ENCODE peak calls at places on chromosomes 7 and 10, in seven cellular contexts. S is nephron progenitor cell, H is breast epithelium, Y is H9, O is fibroblast of lung, U is chondrocyte, Z is AG09309. N is an unnamed sample.
A peak's percentile ranks its signal among the peaks of the same experiment; 100 is the strongest.

GRCh38 chr10:51405580-51406367 is 293.6 kb downstream of the CSTF2T start:
- DNase-seq in Y (peak; percentile 38), H (no peak), U (no peak), S (no peak), O (no peak), Z (no peak), N (no peak)

GRCh38 chr7:155451522-155452239 is 6.2 kb upstream of the EN2 start:
- DNase-seq in H (no peak), O (no peak), Z (no peak), Y (no peak), S (no peak), U (peak; percentile 70), N (no peak)

GRCh38 chr10:72315611-72316385 is 38.9 kb downstream of the DNAJB12 start:
- DNase-seq in S (no peak), H (peak; percentile 81), Y (no peak), O (peak; percentile 93), U (no peak), Z (peak; percentile 87), N (peak; percentile 92)

GRCh38 chr10:132054564-132054963 is 11.2 kb upstream of the JAKMIP3 start:
- DNase-seq in O (no peak), U (peak; percentile 67), Z (no peak), Y (peak; percentile 67), H (no peak), S (peak; percentile 79), N (no peak)

GRCh38 chr10:4586756-4587155 is 239.3 kb upstream of the AKR1E2 start:
- DNase-seq in Z (peak; percentile 17), H (no peak), O (peak; percentile 38), S (no peak), U (no peak), Y (no peak), N (peak; percentile 36)

GRCh38 chr10:133372507-133372906 is 647 bp downstream of the ECHS1 start:
- DNase-seq in O (no peak), Z (no peak), U (no peak), S (peak; percentile 20), Y (no peak), H (no peak), N (no peak)

GRCh38 chr7:69682518-69682917 is 84.2 kb downstream of the AUTS2 start:
- DNase-seq in Z (no peak), Y (no peak), H (no peak), O (no peak), S (no peak), U (no peak), N (no peak)

GRCh38 chr7:64558781-64559180 is 4.1 kb downstream of the ZNF680 start:
- DNase-seq in O (no peak), U (no peak), Y (no peak), Z (no peak), S (no peak), H (no peak), N (no peak)

GRCh38 chr10:21002097-21002878 is 105.2 kb upstream of the NEBL start:
- DNase-seq in H (no peak), O (peak; percentile 96), S (no peak), U (no peak), Z (no peak), Y (no peak), N (no peak)

GRCh38 chr10:91104185-91105041 is 116.0 kb upstream of the PCGF5 start:
- DNase-seq in U (no peak), O (no peak), S (no peak), Z (no peak), H (no peak), Y (no peak), N (no peak)

GRCh38 chr10:61130366-61130765 is 186.4 kb upstream of the RHOBTB1 start:
- DNase-seq in S (no peak), Z (peak; percentile 45), Y (no peak), U (no peak), O (peak; percentile 13), H (no peak), N (no peak)

GRCh38 chr7:17183630-17184328 is 114.7 kb upstream of the AHR start:
- DNase-seq in H (no peak), U (no peak), Y (no peak), O (peak; percentile 46), Z (peak; percentile 51), S (no peak), N (peak; percentile 36)

GRCh38 chr10:24383681-24384106 is 174.8 kb downstream of the KIAA1217 start:
- DNase-seq in Z (peak; percentile 95), Y (peak; percentile 88), U (no peak), S (peak; percentile 35), H (peak; percentile 93), O (peak; percentile 92), N (peak; percentile 79)

GRCh38 chr7:155644971-155645509 is 579 bp downstream of the RBM33 start:
- DNase-seq in U (no peak), H (no peak), O (peak; percentile 44), Y (peak; percentile 45), Z (no peak), S (peak; percentile 36), N (no peak)

GRCh38 chr7:155794196-155794595 is 18.1 kb downstream of the SHH start:
- DNase-seq in O (no peak), Y (no peak), S (no peak), U (peak; percentile 72), H (no peak), Z (no peak), N (no peak)

GRCh38 chr7:121752706-121753105 is 120.3 kb upstream of the PTPRZ1 start:
- DNase-seq in O (peak; percentile 25), Z (peak; percentile 1), S (no peak), Y (peak; percentile 39), U (no peak), H (no peak), N (no peak)

GRCh38 chr7:94441138-94441537 is 46.4 kb downstream of the COL1A2 start:
- DNase-seq in Y (no peak), U (no peak), S (no peak), O (no peak), Z (no peak), H (no peak), N (no peak)

GRCh38 chr7:100516135-100516812 is 22.7 kb upstream of the AGFG2 start:
- DNase-seq in Y (no peak), H (no peak), S (no peak), Z (peak; percentile 84), O (peak; percentile 95), U (no peak), N (peak; percentile 80)

GRCh38 chr10:117214401-117214800 is 17.1 kb downstream of the KCNK18 start:
- DNase-seq in H (no peak), O (no peak), U (no peak), Y (no peak), S (no peak), Z (no peak), N (no peak)

GRCh38 chr7:47947355-47947749 is 914 bp downstream of the PKD1L1 start:
- DNase-seq in S (no peak), Z (no peak), H (no peak), O (no peak), U (no peak), Y (no peak), N (no peak)

GRCh38 chr10:124325998-124326636 is 92.6 kb downstream of the OAT start:
- DNase-seq in Y (no peak), O (no peak), H (no peak), U (no peak), S (no peak), Z (no peak), N (no peak)

GRCh38 chr7:115635367-115635766 is 395.2 kb downstream of the TFEC start:
- DNase-seq in O (peak; percentile 84), S (no peak), U (no peak), Z (no peak), H (no peak), Y (no peak), N (peak; percentile 23)

GRCh38 chr7:155222046-155222445 is 75.6 kb upstream of the INSIG1 start:
- DNase-seq in Y (no peak), H (no peak), Z (no peak), O (no peak), S (no peak), U (no peak), N (no peak)

GRCh38 chr10:17423641-17424186 is 30.7 kb downstream of the ST8SIA6 start:
- DNase-seq in Z (no peak), O (no peak), Y (no peak), U (no peak), H (no peak), S (no peak), N (no peak)

GRCh38 chr7:23468721-23469149 is 1.6 kb downstream of the IGF2BP3 start:
- DNase-seq in S (peak; percentile 43), Z (no peak), U (no peak), H (no peak), Y (no peak), O (no peak), N (no peak)

DNA sequence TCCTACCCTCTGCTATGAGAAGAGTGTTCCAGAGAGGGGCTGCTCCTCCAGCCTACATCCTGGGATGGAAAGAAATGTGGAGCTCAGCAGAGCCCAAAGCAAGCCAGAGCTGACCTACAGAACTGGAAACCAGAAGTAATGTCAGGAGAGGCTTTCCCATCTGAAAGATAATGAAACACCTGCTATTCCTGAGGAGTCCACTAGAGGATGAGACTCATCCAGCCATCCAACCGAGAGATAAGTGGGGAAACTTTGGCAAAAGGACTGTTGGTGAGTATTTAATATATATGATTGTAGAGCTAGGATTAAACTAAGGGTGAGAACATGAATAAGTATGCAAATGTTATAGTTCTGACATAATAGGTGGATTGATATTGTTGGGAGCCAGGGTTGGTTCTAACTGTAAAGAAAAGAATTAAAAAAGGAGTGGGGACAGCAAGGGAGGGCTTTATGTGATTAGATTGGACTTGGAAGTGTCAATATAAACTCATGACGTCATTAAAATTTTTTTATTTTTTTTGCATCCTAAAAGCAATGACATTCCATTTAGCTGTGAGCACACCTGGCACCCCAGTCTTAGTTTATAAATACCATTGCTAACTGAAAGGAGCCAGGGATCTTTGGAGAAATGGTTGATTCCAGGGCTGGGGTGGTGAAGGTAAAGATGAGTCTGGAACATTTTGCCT is 312.8 kb upstream of the NFE2L3 start:
- DNase-seq in O (no peak), H (no peak), Y (no peak), S (no peak), Z (no peak), U (no peak), N (no peak)
- TF ChIP-seq CTCF in O (no peak), H (no peak), Y (peak; percentile 68), S (peak; percentile 35), Z (peak; percentile 54), U (peak; percentile 43), N (peak; percentile 14)

GRCh38 chr10:34590802-34591201 is 224.3 kb downstream of the PARD3 start:
- DNase-seq in H (no peak), Z (no peak), U (no peak), O (no peak), Y (no peak), S (no peak), N (no peak)
- TF ChIP-seq CTCF in H (no peak), Z (no peak), U (no peak), O (no peak), Y (no peak), S (no peak), N (no peak)

DNA sequence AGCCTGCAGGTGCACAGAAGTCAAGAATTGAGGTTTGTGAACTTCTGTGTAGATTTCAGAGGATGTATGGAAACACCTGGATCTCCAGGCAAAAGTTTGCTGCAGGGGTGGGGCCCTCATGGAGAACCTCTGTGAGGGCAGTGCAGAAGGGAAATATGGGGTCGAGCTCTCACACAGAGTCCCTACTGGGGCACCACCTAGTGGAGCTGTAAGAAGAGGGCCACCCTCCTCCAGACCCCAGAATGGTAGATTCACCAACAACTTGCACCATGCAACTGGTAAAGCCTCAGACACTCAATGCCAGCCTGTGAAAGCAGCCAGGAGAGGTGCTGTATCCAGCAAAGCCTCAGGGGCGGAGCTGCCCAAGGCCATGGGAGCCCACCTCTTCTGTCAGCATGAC is 205.8 kb downstream of the CCSER2 start:
- DNase-seq in U (no peak), Y (no peak), O (no peak), H (no peak), Z (no peak), S (no peak), N (no peak)
- TF ChIP-seq CTCF in U (peak; percentile 51), Y (peak; percentile 52), O (peak; percentile 20), H (no peak), Z (peak; percentile 27), S (no peak), N (no peak)

GRCh38 chr10:75651452-75651851 is 220.0 kb downstream of the LRMDA start:
- DNase-seq in S (no peak), U (no peak), Z (no peak), O (peak; percentile 29), Y (peak; percentile 35), H (no peak), N (no peak)
- TF ChIP-seq CTCF in S (peak; percentile 10), U (no peak), Z (no peak), O (no peak), Y (peak; percentile 72), H (no peak), N (peak; percentile 10)

N was measured in AG09319.